ENCODE peak calls at places on chromosomes 4 and X, in five cellular contexts. One of them, this sample, is unnamed.

GRCh38 chr4:139560396-139561084 is 4.5 kb upstream of the SETD7 start:
- DNase-seq in mesenchymal stem cell: peak; percentile 75
- DNase-seq in kidney: no peak
- DNase-seq in astrocyte: no peak
- DNase-seq in mammary epithelial cell: no peak
- DNase-seq in this sample: no peak

GRCh38 chr4:176883681-176884418 is 91.1 kb upstream of the VEGFC start:
- DNase-seq in mesenchymal stem cell: peak; percentile 87
- DNase-seq in kidney: no peak
- DNase-seq in astrocyte: peak; percentile 97
- DNase-seq in mammary epithelial cell: peak; percentile 43
- DNase-seq in this sample: no peak

GRCh38 chrX:103793541-103793932 is 16.9 kb downstream of the PLP1 start:
- DNase-seq in mesenchymal stem cell: no peak
- DNase-seq in kidney: no peak
- DNase-seq in astrocyte: peak; percentile 15
- DNase-seq in mammary epithelial cell: peak; percentile 51
- DNase-seq in this sample: no peak

GRCh38 chr4:8112036-8112576 is 46.5 kb downstream of the ABLIM2 start:
- DNase-seq in mesenchymal stem cell: no peak
- DNase-seq in kidney: peak; percentile 25
- DNase-seq in astrocyte: no peak
- DNase-seq in mammary epithelial cell: no peak
- DNase-seq in this sample: no peak

GRCh38 chrX:18468599-18468998 is 43.2 kb downstream of the CDKL5 start:
- DNase-seq in mesenchymal stem cell: no peak
- DNase-seq in kidney: no peak
- DNase-seq in astrocyte: no peak
- DNase-seq in mammary epithelial cell: no peak
- DNase-seq in this sample: no peak

GRCh38 chr4:76895619-76896018 is 2.3 kb downstream of the SOWAHB start:
- DNase-seq in mesenchymal stem cell: no peak
- DNase-seq in kidney: no peak
- DNase-seq in astrocyte: no peak
- DNase-seq in mammary epithelial cell: no peak
- DNase-seq in this sample: no peak

GRCh38 chr4:80017125-80017854 is 55.7 kb downstream of the ANTXR2 start:
- DNase-seq in mesenchymal stem cell: peak; percentile 92
- DNase-seq in kidney: no peak
- DNase-seq in astrocyte: peak; percentile 95
- DNase-seq in mammary epithelial cell: peak; percentile 89
- DNase-seq in this sample: peak; percentile 53

GRCh38 chr4:186557486-186557885 is 2.1 kb upstream of the MTNR1A start:
- DNase-seq in mesenchymal stem cell: peak; percentile 84
- DNase-seq in kidney: no peak
- DNase-seq in astrocyte: peak; percentile 42
- DNase-seq in mammary epithelial cell: no peak
- DNase-seq in this sample: no peak

GRCh38 chr4:103008875-103009729 is 10.4 kb downstream of the SLC9B1 start:
- DNase-seq in mesenchymal stem cell: peak; percentile 78
- DNase-seq in kidney: peak; percentile 46
- DNase-seq in astrocyte: peak; percentile 46
- DNase-seq in mammary epithelial cell: peak; percentile 56
- DNase-seq in this sample: peak; percentile 32

GRCh38 chrX:72029473-72030411 is 102.0 kb downstream of the RTL5 start:
- DNase-seq in mesenchymal stem cell: peak; percentile 79
- DNase-seq in kidney: no peak
- DNase-seq in astrocyte: peak; percentile 91
- DNase-seq in mammary epithelial cell: peak; percentile 77
- DNase-seq in this sample: no peak

GRCh38 chrX:17590892-17591740 is 146.2 kb upstream of the SCML1 start:
- DNase-seq in mesenchymal stem cell: peak; percentile 38
- DNase-seq in kidney: peak; percentile 78
- DNase-seq in astrocyte: peak; percentile 67
- DNase-seq in mammary epithelial cell: peak; percentile 64
- DNase-seq in this sample: peak; percentile 23

GRCh38 chrX:153571159-153571908 is 27.6 kb downstream of the CCNQ start:
- DNase-seq in mesenchymal stem cell: no peak
- DNase-seq in kidney: no peak
- DNase-seq in astrocyte: no peak
- DNase-seq in mammary epithelial cell: no peak
- DNase-seq in this sample: no peak

GRCh38 chr4:153153339-153153851 is 50.8 kb upstream of the TRIM2 start:
- DNase-seq in mesenchymal stem cell: peak; percentile 56
- DNase-seq in kidney: peak; percentile 86
- DNase-seq in astrocyte: peak; percentile 16
- DNase-seq in mammary epithelial cell: peak; percentile 51
- DNase-seq in this sample: peak; percentile 87

GRCh38 chr4:16224669-16225068 is 1.6 kb downstream of the TAPT1 start:
- DNase-seq in mesenchymal stem cell: no peak
- DNase-seq in kidney: no peak
- DNase-seq in astrocyte: no peak
- DNase-seq in mammary epithelial cell: no peak
- DNase-seq in this sample: no peak

GRCh38 chrX:36856849-36857248 is 151.3 kb upstream of the FAM47C start:
- DNase-seq in mesenchymal stem cell: no peak
- DNase-seq in kidney: no peak
- DNase-seq in astrocyte: no peak
- DNase-seq in mammary epithelial cell: no peak
- DNase-seq in this sample: no peak

GRCh38 chrX:17023670-17024069 is 77.2 kb downstream of the REPS2 start:
- DNase-seq in mesenchymal stem cell: no peak
- DNase-seq in kidney: no peak
- DNase-seq in astrocyte: no peak
- DNase-seq in mammary epithelial cell: no peak
- DNase-seq in this sample: no peak

GRCh38 chr4:52861879-52862604 is at the start of gene RASL11B:
- DNase-seq in mesenchymal stem cell: peak; percentile 74
- DNase-seq in kidney: peak; percentile 94
- DNase-seq in astrocyte: peak; percentile 34
- DNase-seq in mammary epithelial cell: peak; percentile 74
- DNase-seq in this sample: no peak

GRCh38 chr4:81380364-81380853 is 91.3 kb downstream of the RASGEF1B start:
- DNase-seq in mesenchymal stem cell: no peak
- DNase-seq in kidney: no peak
- DNase-seq in astrocyte: no peak
- DNase-seq in mammary epithelial cell: no peak
- DNase-seq in this sample: no peak

GRCh38 chr4:6703786-6704185 is 5.9 kb downstream of the MRFAP1L1 start:
- DNase-seq in mesenchymal stem cell: peak; percentile 67
- DNase-seq in kidney: no peak
- DNase-seq in astrocyte: no peak
- DNase-seq in mammary epithelial cell: no peak
- DNase-seq in this sample: no peak

GRCh38 chr4:7892212-7893019 is 47.2 kb downstream of the AFAP1 start:
- DNase-seq in mesenchymal stem cell: peak; percentile 94
- DNase-seq in kidney: peak; percentile 72
- DNase-seq in astrocyte: peak; percentile 95
- DNase-seq in mammary epithelial cell: no peak
- DNase-seq in this sample: no peak

DNA sequence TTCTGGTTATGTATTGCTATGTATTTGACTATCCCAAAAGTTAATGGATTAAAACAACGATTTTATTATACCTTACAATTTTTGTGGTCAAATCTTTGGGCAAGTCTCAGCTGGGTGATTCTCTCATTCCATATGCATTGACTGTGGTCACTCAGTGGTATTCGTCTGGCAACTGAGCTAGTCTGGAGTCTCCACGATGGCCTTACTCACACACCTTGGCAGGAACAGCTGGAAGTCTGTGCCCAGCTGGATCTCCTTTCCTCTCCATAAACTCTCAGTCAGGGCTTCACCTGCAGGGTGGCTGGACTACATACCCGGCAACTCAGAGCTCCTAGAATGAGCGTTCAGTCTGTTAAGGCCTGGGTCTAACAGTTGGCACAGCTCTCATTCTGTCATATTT is 141.1 kb upstream of the WDFY3 start:
- DNase-seq in mesenchymal stem cell: no peak
- DNase-seq in kidney: no peak
- DNase-seq in astrocyte: peak; percentile 60
- DNase-seq in mammary epithelial cell: peak; percentile 92
- DNase-seq in this sample: no peak
- H3K9me3 ChIP-seq in mesenchymal stem cell: no peaks in the 10 kb centered on the region
- H3K9me3 ChIP-seq in kidney: no peaks in the 10 kb centered on the region
- H3K9me3 ChIP-seq in astrocyte: no peaks in the 10 kb centered on the region
- H3K9me3 ChIP-seq in mammary epithelial cell: no peaks in the 10 kb centered on the region
- H3K9me3 ChIP-seq in this sample: no peaks in the 10 kb centered on the region

DNA sequence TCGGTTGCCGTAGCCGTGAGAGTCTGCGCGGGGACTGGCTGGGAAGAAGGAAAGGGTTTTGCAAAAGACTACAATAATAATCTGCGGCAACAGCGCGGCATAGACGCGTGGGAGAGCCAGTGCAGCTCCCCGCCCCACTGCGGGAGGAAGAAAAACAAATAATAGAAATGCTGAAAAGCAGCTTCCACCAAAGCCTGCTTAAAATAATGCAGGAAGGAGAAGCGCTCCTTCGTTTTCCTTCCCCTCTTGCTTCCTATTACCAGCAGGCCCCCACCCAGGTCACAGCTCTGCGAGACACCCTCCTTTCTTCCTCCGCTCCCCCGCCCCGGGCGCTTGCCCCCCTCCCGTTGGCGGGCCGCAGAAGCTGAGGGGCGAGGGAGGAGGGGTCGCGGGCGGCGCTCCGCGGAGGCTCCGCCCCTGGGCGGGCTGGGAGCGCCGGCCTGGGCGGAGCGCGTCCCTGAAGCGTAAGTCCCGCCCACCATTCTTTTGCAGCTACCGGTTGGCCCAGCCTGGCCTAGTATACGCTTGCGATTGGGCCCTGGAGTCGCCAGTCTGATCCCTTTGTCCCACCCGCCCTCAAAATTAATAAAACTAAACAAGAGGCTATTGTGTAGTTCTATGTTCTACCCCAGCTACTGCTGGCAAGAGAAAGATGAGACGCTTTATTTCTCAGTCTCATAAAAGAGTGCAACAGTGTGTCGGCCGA is 636 bp upstream of the AMOT start:
- DNase-seq in mesenchymal stem cell: peak; percentile 84
- DNase-seq in kidney: peak; percentile 94
- DNase-seq in astrocyte: peak; percentile 75
- DNase-seq in mammary epithelial cell: peak; percentile 51
- DNase-seq in this sample: peak; percentile 86
- H3K9ac ChIP-seq in mesenchymal stem cell: peak overlapping the region; percentile 57
- H3K9ac ChIP-seq in kidney: peak overlapping the region; percentile 34
- H3K9ac ChIP-seq in astrocyte: peak overlapping the region; percentile 82
- H3K9ac ChIP-seq in mammary epithelial cell: no peak overlapping the region
- H3K9ac ChIP-seq in this sample: peak overlapping the region; percentile 70

DNA sequence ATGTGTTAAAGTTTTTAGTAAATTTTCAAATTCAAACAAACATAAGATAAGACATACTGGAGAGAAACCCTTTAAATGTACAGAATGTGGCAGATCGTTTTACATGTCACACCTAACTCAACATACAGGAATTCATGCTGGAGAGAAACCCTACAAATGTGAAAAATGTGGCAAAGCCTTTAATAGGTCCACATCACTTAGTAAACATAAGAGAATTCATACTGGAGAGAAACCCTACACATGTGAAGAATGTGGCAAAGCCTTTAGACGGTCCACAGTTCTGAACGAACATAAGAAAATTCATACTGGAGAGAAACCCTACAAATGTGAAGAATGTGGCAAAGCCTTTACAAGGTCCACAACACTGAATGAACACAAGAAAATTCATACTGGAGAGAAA is 32.8 kb downstream of the ZNF595 start:
- DNase-seq in mesenchymal stem cell: no peak
- DNase-seq in kidney: no peak
- DNase-seq in astrocyte: no peak
- DNase-seq in mammary epithelial cell: no peak
- DNase-seq in this sample: no peak
- H3K9me3 ChIP-seq in mesenchymal stem cell: peaks cover 100% of the 10 kb centered on the region
- H3K9me3 ChIP-seq in kidney: peaks cover 62% of the 10 kb centered on the region
- H3K9me3 ChIP-seq in astrocyte: peaks cover 41% of the 10 kb centered on the region
- H3K9me3 ChIP-seq in mammary epithelial cell: peaks cover 57% of the 10 kb centered on the region
- H3K9me3 ChIP-seq in this sample: peaks cover 80% of the 10 kb centered on the region

GRCh38 chr4:37623125-37623524 is 63.1 kb downstream of the RELL1 start:
- DNase-seq in mesenchymal stem cell: no peak
- DNase-seq in kidney: no peak
- DNase-seq in astrocyte: peak; percentile 22
- DNase-seq in mammary epithelial cell: no peak
- DNase-seq in this sample: no peak

GRCh38 chr4:37615059-37615719 is 71.0 kb downstream of the RELL1 start:
- DNase-seq in mesenchymal stem cell: no peak
- DNase-seq in kidney: no peak
- DNase-seq in astrocyte: no peak
- DNase-seq in mammary epithelial cell: no peak
- DNase-seq in this sample: no peak

GRCh38 chr4:37615720-37616063 is 70.5 kb downstream of the RELL1 start:
- DNase-seq in mesenchymal stem cell: no peak
- DNase-seq in kidney: no peak
- DNase-seq in astrocyte: no peak
- DNase-seq in mammary epithelial cell: no peak
- DNase-seq in this sample: no peak

GRCh38 chr4:37623940-37624339 is 62.2 kb downstream of the RELL1 start:
- DNase-seq in mesenchymal stem cell: no peak
- DNase-seq in kidney: no peak
- DNase-seq in astrocyte: no peak
- DNase-seq in mammary epithelial cell: no peak
- DNase-seq in this sample: no peak

DNA sequence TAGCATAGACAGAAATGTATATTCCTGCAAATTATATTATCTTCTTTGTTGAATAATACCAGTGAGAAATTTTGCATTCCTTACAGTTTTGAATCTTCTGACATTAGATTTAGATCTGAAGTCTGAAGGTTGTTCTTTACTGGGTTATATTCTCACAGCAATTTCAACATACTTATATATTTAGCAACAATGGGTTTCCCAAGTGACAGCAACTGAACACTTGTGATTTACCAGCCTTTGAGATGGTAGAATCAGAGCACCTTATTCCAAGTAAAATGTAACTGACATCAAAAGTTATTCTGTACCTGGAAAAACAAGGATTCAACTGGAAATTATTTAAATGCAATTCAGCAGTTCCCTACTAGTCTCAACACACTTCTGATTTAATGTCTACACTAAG is 66.0 kb downstream of the RELL1 start:
- DNase-seq in mesenchymal stem cell: peak; percentile 44
- DNase-seq in kidney: no peak
- DNase-seq in astrocyte: no peak
- DNase-seq in mammary epithelial cell: no peak
- DNase-seq in this sample: no peak
- H3K9ac ChIP-seq in mesenchymal stem cell: no peak overlapping the region
- H3K9ac ChIP-seq in kidney: no peak overlapping the region
- H3K9ac ChIP-seq in astrocyte: no peak overlapping the region
- H3K9ac ChIP-seq in mammary epithelial cell: no peak overlapping the region
- H3K9ac ChIP-seq in this sample: no peak overlapping the region

This sample was measured in DND-41.